ENCODE peak calls at places on chromosomes 12 and 14, in four cellular contexts. W is breast epithelium, S is DND-41, T is H9. G is an unnamed sample. For H3K4me1, the result is how much of the 10 kb centered on the place peaks cover.

GRCh38 chr12:94227066-94227465 is 78.7 kb downstream of the PLXNC1 start:
- DNase-seq in W (no peak), S (no peak), T (no peak), G (no peak)

GRCh38 chr14:91290986-91291385 is 46.5 kb upstream of the GPR68 start:
- DNase-seq in W (no peak), S (no peak), T (no peak), G (no peak)

GRCh38 chr12:77131977-77132490 is 66.7 kb upstream of the E2F7 start:
- DNase-seq in W (no peak), S (no peak), T (no peak), G (no peak)

GRCh38 chr12:98421336-98421735 is 94.1 kb upstream of the TMPO start:
- DNase-seq in W (no peak), S (no peak), T (no peak), G (no peak)

GRCh38 chr12:96085475-96085874 is 50.1 kb upstream of the LTA4H start:
- DNase-seq in W (no peak), S (no peak), T (no peak), G (no peak)

GRCh38 chr14:58808828-58809227 is 171.1 kb downstream of the DACT1 start:
- DNase-seq in W (no peak), S (no peak), T (no peak), G (peak)

GRCh38 chr12:49622501-49623141 is 740 bp upstream of the PRPF40B start:
- DNase-seq in W (no peak), S (peak), T (peak), G (peak)

GRCh38 chr14:61326847-61327246 is 5.5 kb downstream of the PRKCH start:
- DNase-seq in W (peak), S (no peak), T (peak), G (peak)

GRCh38 chr12:47349770-47350408 is 270.1 kb upstream of the AMIGO2 start:
- DNase-seq in W (no peak), S (no peak), T (no peak), G (no peak)

GRCh38 chr14:90624228-90624627 is 192.0 kb downstream of the TTC7B start:
- DNase-seq in W (no peak), S (no peak), T (no peak), G (peak)

GRCh38 chr12:24808651-24809050 is 140.2 kb downstream of the BCAT1 start:
- DNase-seq in W (no peak), S (no peak), T (no peak), G (no peak)

DNA sequence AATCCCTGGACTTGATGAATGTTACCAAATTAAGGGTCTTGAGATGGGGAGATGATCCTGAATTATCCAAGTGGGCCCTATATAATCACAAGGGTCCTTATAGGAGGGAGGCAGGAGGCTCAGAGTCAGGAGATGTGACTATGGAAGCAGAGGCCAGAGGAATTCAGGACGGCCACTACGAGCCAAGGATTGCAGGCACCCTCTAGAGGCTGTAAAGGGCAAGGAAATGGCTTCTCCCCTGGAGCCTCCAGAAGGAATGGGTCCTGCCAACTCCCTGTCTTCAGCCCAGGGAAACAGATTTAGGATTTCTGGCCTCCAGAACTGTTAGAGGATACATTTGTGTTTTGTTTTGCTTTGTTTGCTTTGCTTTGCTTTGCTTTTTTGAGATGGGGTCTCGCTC is 8.8 kb downstream of the BDKRB1 start:
- DNase-seq in W (no peak), S (no peak), T (peak), G (peak)
- TF ChIP-seq CTCF in W (no peak), S (peak), T (peak), G (no peak)

DNA sequence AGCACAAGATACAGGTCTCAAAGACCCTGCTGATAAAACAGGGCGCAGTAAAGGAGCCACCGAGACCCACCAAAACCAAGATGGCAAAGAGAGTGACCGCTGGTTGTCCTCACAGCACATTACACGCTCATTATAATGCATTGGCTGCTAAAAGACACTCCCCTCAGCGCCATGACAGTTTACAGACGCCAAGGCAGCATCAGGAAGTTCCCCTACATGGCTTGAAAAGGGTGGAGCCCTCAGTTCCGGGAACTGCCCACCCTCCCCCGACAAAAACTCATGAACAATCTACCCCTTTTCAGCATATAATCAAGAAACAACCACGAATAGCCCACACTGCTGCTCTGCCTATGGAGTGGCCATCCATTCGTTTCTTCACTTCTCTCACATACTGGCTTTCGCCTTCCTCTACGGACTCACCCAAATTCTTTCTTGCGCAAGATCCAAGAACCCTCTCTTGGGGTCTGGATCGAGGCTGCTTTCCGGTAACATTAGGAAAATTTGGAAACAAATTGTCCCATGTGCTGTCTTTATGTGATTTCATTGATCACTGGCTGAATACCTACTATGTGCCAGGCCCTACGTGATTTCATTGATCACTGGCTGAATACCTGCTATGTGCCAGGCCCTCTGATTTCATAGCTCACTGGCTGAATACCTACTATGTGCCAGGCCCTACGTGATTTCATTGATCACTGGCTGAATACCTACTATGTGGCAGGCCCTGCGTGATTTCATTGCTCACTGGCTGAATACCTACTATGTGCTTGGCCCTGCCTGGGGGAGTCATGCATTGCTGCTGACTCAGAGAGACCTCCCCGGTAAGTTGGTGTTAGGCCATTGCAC is 126.4 kb downstream of the PIWIL1 start:
- DNase-seq in W (no peak), S (peak), T (no peak), G (no peak)
- H3K4me1 ChIP-seq in W (under half), S (under half), T (under half), G (under half)

GRCh38 chr12:112782921-112783320 is 8.6 kb upstream of the RPH3A start:
- DNase-seq in W (no peak), S (no peak), T (no peak), G (no peak)

GRCh38 chr12:112782250-112782649 is 9.3 kb upstream of the RPH3A start:
- DNase-seq in W (no peak), S (no peak), T (no peak), G (no peak)

GRCh38 chr12:112792743-112793142 is 1.2 kb downstream of the RPH3A start:
- DNase-seq in W (no peak), S (no peak), T (no peak), G (no peak)

GRCh38 chr12:112792306-112792705 is 758 bp downstream of the RPH3A start:
- DNase-seq in W (no peak), S (no peak), T (no peak), G (no peak)

GRCh38 chr12:112788205-112788604 is 3.3 kb upstream of the RPH3A start:
- DNase-seq in W (no peak), S (no peak), T (peak), G (no peak)
- TF ChIP-seq CTCF in W (no peak), S (no peak), T (peak), G (no peak)

GRCh38 chr14:104150201-104151027 is 12.0 kb downstream of the KIF26A start:
- DNase-seq in W (no peak), S (no peak), T (peak), G (peak)
- H3K4me1 ChIP-seq in W (under half), S (under half), T (under half), G (under half)

GRCh38 chr14:52729925-52730707 is at the start of gene STYX:
- DNase-seq in W (peak), S (peak), T (peak), G (peak)
- TF ChIP-seq CTCF in W (no peak), S (peak), T (no peak), G (no peak)

DNA sequence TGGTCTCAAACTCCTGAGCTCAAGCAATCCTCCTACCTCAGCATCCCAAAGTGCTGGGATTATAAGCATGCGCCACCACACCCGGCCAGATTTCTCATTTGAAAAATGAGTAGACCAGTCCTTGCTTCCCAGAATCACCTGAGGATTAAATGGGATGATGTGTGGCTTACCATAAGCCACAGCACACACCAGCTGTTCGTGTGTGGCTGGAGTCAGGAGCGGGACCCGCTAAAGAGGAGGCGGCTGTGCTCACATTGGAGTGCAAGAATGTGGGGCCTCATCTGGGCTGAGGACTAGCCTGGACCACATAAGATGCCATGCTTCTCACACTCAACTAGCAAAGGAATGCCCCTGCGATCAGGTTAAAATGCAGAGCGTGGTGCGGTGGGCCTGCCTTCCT is 6.7 kb upstream of the ALDH2 start:
- DNase-seq in W (no peak), S (no peak), T (no peak), G (no peak)
- H3K4me1 ChIP-seq in W (under half), S (under half), T (under half), G (under half)

GRCh38 chr14:54817506-54817905 is 85.1 kb downstream of the GCH1 start:
- DNase-seq in W (no peak), S (no peak), T (no peak), G (no peak)
- TF ChIP-seq CTCF in W (no peak), S (no peak), T (no peak), G (no peak)

GRCh38 chr14:52363001-52363704 is 49.0 kb downstream of the PTGER2 start:
- DNase-seq in W (no peak), S (no peak), T (no peak), G (no peak)
- H3K4me1 ChIP-seq in W (under half), S (under half), T (under half), G (under half)

DNA sequence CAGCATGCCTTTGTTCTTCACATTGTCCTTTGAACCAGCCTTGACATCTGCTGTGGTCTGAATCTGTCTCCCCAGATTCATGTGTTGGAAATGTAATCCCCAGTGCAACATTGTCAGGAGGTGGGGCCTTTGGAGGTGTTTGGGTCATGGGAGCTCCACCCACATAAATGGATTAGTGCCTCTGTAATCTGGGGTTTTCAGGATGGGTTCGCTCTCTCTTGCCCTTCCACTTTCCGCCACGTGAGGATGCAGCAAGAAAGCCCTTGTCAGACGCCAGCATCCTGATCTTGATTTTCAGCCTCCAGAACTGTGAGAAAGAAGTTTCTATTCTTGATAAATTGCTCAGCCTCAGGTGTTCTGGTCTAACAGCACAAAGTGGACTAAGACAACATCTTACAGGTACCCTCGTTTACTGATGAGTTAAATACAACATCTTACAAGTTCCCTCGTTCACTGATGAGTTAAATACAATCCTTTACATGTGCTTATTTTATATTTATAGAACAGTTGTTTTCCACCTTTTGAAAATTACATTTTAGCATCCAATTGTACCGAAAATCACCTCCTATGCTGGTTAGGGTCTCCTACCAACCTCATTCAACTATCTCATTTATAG is 54.4 kb upstream of the RIMBP2 start:
- DNase-seq in W (no peak), S (no peak), T (peak), G (no peak)
- TF ChIP-seq CTCF in W (no peak), S (no peak), T (peak), G (no peak)

GRCh38 chr14:29798776-29799175 is 128.9 kb downstream of the PRKD1 start:
- DNase-seq in W (no peak), S (no peak), T (no peak), G (no peak)

GRCh38 chr14:29802211-29802610 is 125.4 kb downstream of the PRKD1 start:
- DNase-seq in W (no peak), S (no peak), T (no peak), G (no peak)

GRCh38 chr14:29799718-29800117 is 127.9 kb downstream of the PRKD1 start:
- DNase-seq in W (no peak), S (no peak), T (no peak), G (no peak)

GRCh38 chr14:29803045-29803444 is 124.6 kb downstream of the PRKD1 start:
- DNase-seq in W (no peak), S (no peak), T (no peak), G (no peak)

GRCh38 chr14:29800961-29801360 is 126.7 kb downstream of the PRKD1 start:
- DNase-seq in W (no peak), S (no peak), T (no peak), G (no peak)
- H3K4me1 ChIP-seq in W (under half), S (under half), T (under half), G (under half)

G was measured in adrenal gland.